ENCODE peak calls at places on chromosomes 6 and 20, in ten cellular contexts. One of them, this sample, is unnamed.

GRCh38 chr20:11168026-11168425 is 494.2 kb upstream of the JAG1 start:
- DNase-seq in heart right ventricle: no peak
- DNase-seq in AG04450: no peak
- DNase-seq in tibial nerve: no peak
- DNase-seq in spleen: no peak
- DNase-seq in AG09309: no peak
- DNase-seq in IMR-90: peak; percentile 61
- DNase-seq in HFF-Myc: no peak
- DNase-seq in fibroblast of lung: peak; percentile 25
- DNase-seq in cardiac muscle cell: no peak
- DNase-seq in this sample: no peak

GRCh38 chr20:32970115-32970972 is 33.9 kb downstream of the SUN5 start:
- DNase-seq in cardiac muscle cell: no peak
- DNase-seq in heart right ventricle: no peak
- DNase-seq in AG04450: no peak
- DNase-seq in AG09309: no peak
- DNase-seq in fibroblast of lung: no peak
- DNase-seq in tibial nerve: no peak
- DNase-seq in spleen: no peak
- DNase-seq in HFF-Myc: no peak
- DNase-seq in IMR-90: no peak
- DNase-seq in this sample: no peak

GRCh38 chr20:32189691-32190607 is 17.6 kb downstream of the PLAGL2 start:
- DNase-seq in fibroblast of lung: peak; percentile 38
- DNase-seq in heart right ventricle: peak; percentile 40
- DNase-seq in IMR-90: peak; percentile 11
- DNase-seq in tibial nerve: peak; percentile 41
- DNase-seq in AG04450: no peak
- DNase-seq in cardiac muscle cell: peak; percentile 50
- DNase-seq in AG09309: no peak
- DNase-seq in HFF-Myc: no peak
- DNase-seq in spleen: peak; percentile 81
- DNase-seq in this sample: peak; percentile 36

GRCh38 chr6:3535716-3536435 is 79.0 kb upstream of the SLC22A23 start:
- DNase-seq in heart right ventricle: no peak
- DNase-seq in cardiac muscle cell: no peak
- DNase-seq in tibial nerve: no peak
- DNase-seq in HFF-Myc: no peak
- DNase-seq in spleen: no peak
- DNase-seq in IMR-90: no peak
- DNase-seq in AG04450: no peak
- DNase-seq in fibroblast of lung: no peak
- DNase-seq in AG09309: no peak
- DNase-seq in this sample: no peak

GRCh38 chr6:34560366-34561226 is 4.5 kb upstream of the SPDEF start:
- DNase-seq in spleen: no peak
- DNase-seq in IMR-90: peak; percentile 75
- DNase-seq in heart right ventricle: no peak
- DNase-seq in AG09309: no peak
- DNase-seq in fibroblast of lung: peak; percentile 68
- DNase-seq in tibial nerve: no peak
- DNase-seq in cardiac muscle cell: peak; percentile 55
- DNase-seq in AG04450: no peak
- DNase-seq in HFF-Myc: peak; percentile 10
- DNase-seq in this sample: no peak

GRCh38 chr6:117548797-117549301 is 53.5 kb downstream of the GOPC start:
- DNase-seq in cardiac muscle cell: peak; percentile 71
- DNase-seq in tibial nerve: no peak
- DNase-seq in spleen: no peak
- DNase-seq in fibroblast of lung: peak; percentile 92
- DNase-seq in AG04450: no peak
- DNase-seq in heart right ventricle: no peak
- DNase-seq in IMR-90: peak; percentile 73
- DNase-seq in AG09309: no peak
- DNase-seq in HFF-Myc: no peak
- DNase-seq in this sample: peak; percentile 87

GRCh38 chr6:157325069-157325805 is 1.9 kb upstream of the TMEM242 start:
- DNase-seq in IMR-90: peak; percentile 63
- DNase-seq in tibial nerve: no peak
- DNase-seq in heart right ventricle: no peak
- DNase-seq in AG09309: no peak
- DNase-seq in spleen: no peak
- DNase-seq in AG04450: no peak
- DNase-seq in fibroblast of lung: peak; percentile 53
- DNase-seq in cardiac muscle cell: peak; percentile 39
- DNase-seq in HFF-Myc: no peak
- DNase-seq in this sample: peak; percentile 36

GRCh38 chr6:167275001-167275400 is 16.1 kb upstream of the UNC93A start:
- DNase-seq in cardiac muscle cell: no peak
- DNase-seq in spleen: no peak
- DNase-seq in AG04450: no peak
- DNase-seq in IMR-90: no peak
- DNase-seq in heart right ventricle: no peak
- DNase-seq in fibroblast of lung: no peak
- DNase-seq in AG09309: no peak
- DNase-seq in HFF-Myc: no peak
- DNase-seq in tibial nerve: no peak
- DNase-seq in this sample: no peak

GRCh38 chr20:1392443-1392692 is 486 bp downstream of the FKBP1A start:
- DNase-seq in cardiac muscle cell: no peak
- DNase-seq in AG04450: no peak
- DNase-seq in tibial nerve: no peak
- DNase-seq in fibroblast of lung: no peak
- DNase-seq in heart right ventricle: no peak
- DNase-seq in AG09309: no peak
- DNase-seq in IMR-90: no peak
- DNase-seq in spleen: no peak
- DNase-seq in HFF-Myc: no peak
- DNase-seq in this sample: no peak

GRCh38 chr20:1393507-1393882 is 641 bp upstream of the FKBP1A start:
- DNase-seq in fibroblast of lung: no peak
- DNase-seq in heart right ventricle: no peak
- DNase-seq in AG04450: no peak
- DNase-seq in HFF-Myc: no peak
- DNase-seq in IMR-90: no peak
- DNase-seq in tibial nerve: no peak
- DNase-seq in AG09309: no peak
- DNase-seq in spleen: no peak
- DNase-seq in cardiac muscle cell: no peak
- DNase-seq in this sample: no peak

GRCh38 chr20:1390552-1391403 is 2.1 kb downstream of the FKBP1A start:
- DNase-seq in tibial nerve: no peak
- DNase-seq in cardiac muscle cell: no peak
- DNase-seq in spleen: no peak
- DNase-seq in AG09309: no peak
- DNase-seq in IMR-90: no peak
- DNase-seq in AG04450: no peak
- DNase-seq in HFF-Myc: no peak
- DNase-seq in fibroblast of lung: no peak
- DNase-seq in heart right ventricle: no peak
- DNase-seq in this sample: no peak

GRCh38 chr20:1391640-1392442 is 1.0 kb downstream of the FKBP1A start:
- DNase-seq in AG04450: no peak
- DNase-seq in AG09309: no peak
- DNase-seq in tibial nerve: no peak
- DNase-seq in cardiac muscle cell: peak; percentile 69
- DNase-seq in heart right ventricle: no peak
- DNase-seq in fibroblast of lung: peak; percentile 48
- DNase-seq in spleen: peak; percentile 81
- DNase-seq in IMR-90: peak; percentile 43
- DNase-seq in HFF-Myc: no peak
- DNase-seq in this sample: peak; percentile 39

DNA sequence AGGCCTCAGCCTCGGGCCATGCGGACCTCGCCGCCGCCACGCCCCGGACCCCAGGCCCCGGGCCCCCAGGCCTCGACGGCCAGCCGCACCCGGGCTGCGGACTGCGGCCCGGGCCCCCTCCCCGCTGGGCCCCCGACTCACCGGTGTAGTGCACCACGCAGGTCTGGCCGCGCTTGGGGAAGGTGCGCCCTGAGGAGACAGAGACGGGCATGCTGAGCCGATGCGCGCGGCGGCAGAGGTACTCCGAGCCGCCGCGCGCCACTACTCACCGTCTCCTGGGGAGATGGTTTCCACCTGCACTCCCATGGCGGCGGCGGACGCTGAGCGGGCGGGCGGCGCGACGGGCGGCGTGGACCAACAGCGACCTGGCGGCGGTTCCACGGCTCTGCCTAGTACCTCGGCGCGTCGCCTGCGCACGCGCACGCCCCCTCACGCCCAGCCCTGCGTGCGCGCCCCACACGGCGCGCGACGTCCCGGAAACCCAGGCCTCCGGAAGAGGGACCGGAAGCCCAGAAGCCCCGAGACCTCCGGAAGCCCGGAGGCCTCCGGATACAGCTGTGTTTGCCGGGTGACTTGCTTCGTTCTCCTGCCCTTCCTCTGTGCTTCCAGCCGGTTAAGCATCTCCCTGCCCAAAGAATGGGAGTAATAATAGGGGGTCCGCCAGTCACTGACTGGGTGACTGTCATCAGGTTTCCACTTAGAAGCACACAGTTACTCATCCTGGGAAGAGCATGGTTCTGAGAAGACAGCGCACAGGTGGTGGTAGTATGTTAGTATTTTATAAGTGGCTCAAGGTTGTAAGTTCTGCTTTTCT is at the start of gene FKBP1A:
- DNase-seq in cardiac muscle cell: peak; percentile 94
- DNase-seq in tibial nerve: peak; percentile 71
- DNase-seq in heart right ventricle: peak; percentile 90
- DNase-seq in fibroblast of lung: peak; percentile 85
- DNase-seq in HFF-Myc: no peak
- DNase-seq in AG09309: no peak
- DNase-seq in spleen: peak; percentile 97
- DNase-seq in AG04450: peak; percentile 67
- DNase-seq in IMR-90: peak; percentile 90
- DNase-seq in this sample: peak; percentile 93
- TF ChIP-seq CTCF in cardiac muscle cell: no peak
- TF ChIP-seq CTCF in tibial nerve: peak; percentile 67
- TF ChIP-seq CTCF in heart right ventricle: peak; percentile 23
- TF ChIP-seq CTCF in fibroblast of lung: no peak
- TF ChIP-seq CTCF in HFF-Myc: no peak
- TF ChIP-seq CTCF in AG09309: no peak
- TF ChIP-seq CTCF in spleen: peak; percentile 41
- TF ChIP-seq CTCF in AG04450: no peak
- TF ChIP-seq CTCF in IMR-90: peak; percentile 8
- TF ChIP-seq CTCF in this sample: peak; percentile 2

DNA sequence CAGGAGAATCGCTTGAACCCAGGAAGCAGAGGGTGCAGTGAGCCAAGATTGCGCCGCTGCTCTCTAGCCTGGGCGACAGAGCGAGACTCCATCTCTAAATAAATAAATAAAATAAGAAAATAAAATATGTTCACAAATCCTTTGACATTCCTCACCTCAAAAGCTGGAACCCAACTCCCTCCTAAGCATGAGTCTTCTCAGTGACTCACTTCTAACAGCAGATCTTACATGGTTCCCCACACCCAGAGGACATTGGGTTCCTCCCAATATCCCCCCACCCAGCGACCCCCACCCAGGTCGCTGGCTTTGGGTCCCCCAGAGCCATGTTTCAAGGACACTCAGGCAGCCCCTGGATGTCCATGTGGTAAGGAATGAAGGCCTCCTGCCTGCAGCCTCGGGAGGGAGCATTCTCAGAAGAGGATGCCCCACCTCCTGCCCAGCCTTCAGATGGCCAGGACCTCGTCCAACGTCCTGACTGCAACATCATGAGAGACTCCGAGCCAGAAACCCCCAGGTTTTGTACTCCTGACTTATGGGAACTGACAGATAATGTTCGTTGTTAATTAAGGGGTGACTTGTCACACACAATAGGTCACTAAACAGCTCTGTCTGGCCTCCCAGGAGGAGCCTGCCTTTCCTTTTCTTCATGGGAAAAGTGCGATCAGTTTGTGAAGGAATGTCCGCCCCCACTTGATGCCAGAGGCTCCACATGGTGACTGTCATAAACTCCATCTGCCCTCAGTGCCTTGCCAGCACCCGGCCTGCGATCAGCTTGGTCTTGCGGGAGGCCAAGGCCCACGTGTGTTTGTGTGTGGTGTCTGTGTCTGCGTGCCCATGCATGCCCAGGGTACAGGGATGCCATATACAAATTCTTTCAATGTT is 10.1 kb upstream of the GMEB2 start:
- DNase-seq in cardiac muscle cell: no peak
- DNase-seq in IMR-90: peak; percentile 26
- DNase-seq in spleen: no peak
- DNase-seq in HFF-Myc: no peak
- DNase-seq in AG09309: no peak
- DNase-seq in tibial nerve: no peak
- DNase-seq in fibroblast of lung: peak; percentile 9
- DNase-seq in heart right ventricle: no peak
- DNase-seq in AG04450: no peak
- DNase-seq in this sample: no peak
- H3K4me3 ChIP-seq in cardiac muscle cell: no peak overlapping the region
- H3K4me3 ChIP-seq in IMR-90: no peak overlapping the region
- H3K4me3 ChIP-seq in spleen: no peak overlapping the region
- H3K4me3 ChIP-seq in HFF-Myc: no peak overlapping the region
- H3K4me3 ChIP-seq in AG09309: no peak overlapping the region
- H3K4me3 ChIP-seq in tibial nerve: no peak overlapping the region
- H3K4me3 ChIP-seq in fibroblast of lung: no peak overlapping the region
- H3K4me3 ChIP-seq in heart right ventricle: no peak overlapping the region
- H3K4me3 ChIP-seq in AG04450: no peak overlapping the region
- H3K4me3 ChIP-seq in this sample: no peak overlapping the region

DNA sequence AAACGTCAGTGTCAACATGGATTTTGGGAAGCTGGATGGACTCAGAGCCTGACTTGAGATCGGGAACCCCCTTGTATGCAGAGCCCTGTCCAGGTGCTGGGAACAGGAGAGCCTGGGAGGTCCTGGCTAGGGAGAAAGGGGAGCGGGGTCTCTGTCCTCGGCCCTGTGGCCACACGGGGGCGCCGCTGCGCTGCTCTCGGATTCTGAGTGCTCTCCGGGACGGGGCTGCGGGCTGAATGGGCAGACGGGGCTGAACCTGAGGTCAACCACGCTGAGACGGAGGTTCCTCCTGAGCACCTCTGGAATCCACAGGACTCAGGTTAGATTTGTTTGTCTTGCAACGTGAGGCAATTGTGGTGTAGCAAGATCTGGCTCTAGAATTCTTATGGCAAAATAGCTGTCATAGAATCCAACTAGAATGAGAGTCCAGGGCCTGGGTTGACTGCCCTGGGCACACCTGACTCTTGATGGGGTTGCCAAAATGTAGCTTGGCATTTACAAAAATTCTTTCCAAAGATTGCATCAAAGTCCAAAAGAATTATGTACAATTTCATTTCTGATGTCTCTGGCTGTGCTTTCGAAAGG is 20.6 kb upstream of the HLA-F start:
- DNase-seq in tibial nerve: peak; percentile 65
- DNase-seq in cardiac muscle cell: peak; percentile 23
- DNase-seq in heart right ventricle: peak; percentile 46
- DNase-seq in IMR-90: no peak
- DNase-seq in spleen: peak; percentile 94
- DNase-seq in HFF-Myc: no peak
- DNase-seq in AG09309: no peak
- DNase-seq in fibroblast of lung: no peak
- DNase-seq in AG04450: no peak
- DNase-seq in this sample: peak; percentile 5
- TF ChIP-seq CTCF in tibial nerve: peak; percentile 19
- TF ChIP-seq CTCF in cardiac muscle cell: peak; percentile 52
- TF ChIP-seq CTCF in heart right ventricle: peak; percentile 47
- TF ChIP-seq CTCF in IMR-90: peak; percentile 37
- TF ChIP-seq CTCF in spleen: peak; percentile 57
- TF ChIP-seq CTCF in HFF-Myc: peak; percentile 83
- TF ChIP-seq CTCF in AG09309: peak; percentile 79
- TF ChIP-seq CTCF in fibroblast of lung: peak; percentile 44
- TF ChIP-seq CTCF in AG04450: peak; percentile 63
- TF ChIP-seq CTCF in this sample: peak; percentile 78

DNA sequence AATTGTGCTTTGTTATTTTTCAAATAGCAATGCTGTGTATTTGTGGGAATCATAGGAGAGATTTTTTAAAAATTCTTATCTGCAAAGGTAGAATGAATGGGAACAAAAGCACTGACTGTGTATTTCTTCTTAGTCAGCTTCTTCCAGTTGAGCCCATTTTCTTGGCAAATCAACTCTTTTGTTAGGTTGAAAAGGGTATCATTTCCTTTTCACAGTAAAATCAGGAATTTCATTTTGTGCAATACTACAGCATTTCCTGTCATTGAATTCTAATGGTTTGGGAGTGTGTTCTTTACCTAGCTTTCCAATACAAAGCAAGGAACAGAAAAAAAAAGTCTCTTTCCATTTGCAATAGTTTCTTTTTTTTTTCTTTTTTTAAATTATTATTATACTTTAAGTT is 19.0 kb upstream of the EXOC2 start:
- DNase-seq in AG09309: no peak
- DNase-seq in AG04450: no peak
- DNase-seq in heart right ventricle: no peak
- DNase-seq in cardiac muscle cell: no peak
- DNase-seq in spleen: no peak
- DNase-seq in IMR-90: no peak
- DNase-seq in HFF-Myc: no peak
- DNase-seq in tibial nerve: no peak
- DNase-seq in fibroblast of lung: no peak
- DNase-seq in this sample: no peak
- H3K4me3 ChIP-seq in AG09309: no peak overlapping the region
- H3K4me3 ChIP-seq in AG04450: no peak overlapping the region
- H3K4me3 ChIP-seq in heart right ventricle: peak overlapping the region; percentile 64
- H3K4me3 ChIP-seq in cardiac muscle cell: no peak overlapping the region
- H3K4me3 ChIP-seq in spleen: no peak overlapping the region
- H3K4me3 ChIP-seq in IMR-90: no peak overlapping the region
- H3K4me3 ChIP-seq in HFF-Myc: no peak overlapping the region
- H3K4me3 ChIP-seq in tibial nerve: no peak overlapping the region
- H3K4me3 ChIP-seq in fibroblast of lung: peak overlapping the region; percentile 52
- H3K4me3 ChIP-seq in this sample: no peak overlapping the region

This sample was measured in astrocyte of the spinal cord.